ENCODE peak calls at places on chromosomes 7 and 10, in four cellular contexts. H, J, Z and P are unnamed samples.
A peak's percentile ranks its signal among the peaks of the same experiment; 100 is the strongest.

GRCh38 chr10:46527241-46527811 is 29.1 kb downstream of the GPRIN2 start:
- DNase-seq in H (no peak), J (no peak), Z (no peak), P (no peak)

GRCh38 chr10:96380821-96381220 is 22.0 kb upstream of the OPALIN start:
- DNase-seq in H (no peak), J (no peak), Z (peak; percentile 23), P (no peak)

GRCh38 chr10:34613491-34613890 is 201.6 kb downstream of the PARD3 start:
- DNase-seq in H (no peak), J (no peak), Z (no peak), P (no peak)

GRCh38 chr7:1676550-1677071 is 6.5 kb downstream of the ELFN1 start:
- DNase-seq in H (no peak), J (no peak), Z (no peak), P (no peak)

GRCh38 chr7:1669486-1669951 is 558 bp upstream of the ELFN1 start:
- DNase-seq in H (no peak), J (no peak), Z (no peak), P (no peak)

GRCh38 chr7:64888561-64888900 is 14.5 kb upstream of the ZNF273 start:
- DNase-seq in H (no peak), J (no peak), Z (no peak), P (peak; percentile 16)

GRCh38 chr10:21479553-21480315 is 45.7 kb downstream of the SKIDA1 start:
- DNase-seq in H (no peak), J (no peak), Z (no peak), P (no peak)

GRCh38 chr7:75993689-75994387 is 557 bp downstream of the TMEM120A start:
- DNase-seq in H (peak; percentile 53), J (no peak), Z (peak; percentile 59), P (no peak)

GRCh38 chr7:157021893-157022680 is 11.6 kb upstream of the MNX1 start:
- DNase-seq in H (no peak), J (no peak), Z (no peak), P (no peak)

GRCh38 chr7:55185941-55186609 is 167.3 kb downstream of the EGFR start:
- DNase-seq in H (peak; percentile 78), J (no peak), Z (peak; percentile 100), P (no peak)

GRCh38 chr7:46786221-46786951 is 795.5 kb downstream of the TNS3 start:
- DNase-seq in H (no peak), J (no peak), Z (peak; percentile 54), P (no peak)